ENCODE peak calls at places on chromosomes 12 and 14, in seven cellular contexts. R, Q, G, D, S, O and B are unnamed samples. For H3K27me3, the result is how much of the 10 kb centered on the place peaks cover.

GRCh38 chr14:65255583-65256443 is 153.5 kb upstream of the MAX start:
- DNase-seq in S (no peak), O (no peak), Q (no peak), R (no peak), D (peak), G (no peak), B (no peak)

GRCh38 chr14:22336031-22336430 is 253.0 kb downstream of the DAD1 start:
- DNase-seq in R (no peak), Q (peak), G (no peak), S (no peak), O (no peak), D (no peak), B (no peak)

GRCh38 chr12:9648701-9649531 is 20.6 kb upstream of the CLEC2D start:
- DNase-seq in G (no peak), R (no peak), Q (no peak), D (no peak), S (no peak), O (no peak), B (no peak)

GRCh38 chr14:101442451-101442850 is 118.8 kb upstream of the DIO3 start:
- DNase-seq in O (no peak), D (no peak), Q (no peak), S (no peak), G (no peak), R (no peak), B (no peak)

GRCh38 chr12:109291531-109292341 is 17.3 kb downstream of the FOXN4 start:
- DNase-seq in R (no peak), O (peak), G (peak), D (peak), Q (no peak), S (no peak), B (peak)

GRCh38 chr14:74237441-74237840 is 1.8 kb upstream of the VSX2 start:
- DNase-seq in Q (no peak), G (no peak), R (no peak), O (no peak), D (no peak), S (no peak), B (no peak)

GRCh38 chr12:104566244-104566993 is 109.7 kb downstream of the CHST11 start:
- DNase-seq in D (no peak), S (no peak), Q (no peak), G (no peak), O (no peak), R (no peak), B (no peak)

GRCh38 chr12:93441111-93441616 is 583 bp downstream of the UBE2N start:
- DNase-seq in D (peak), G (no peak), R (peak), S (peak), Q (no peak), O (peak), B (peak)

GRCh38 chr12:119448737-119449136 is 114.2 kb downstream of the CCDC60 start:
- DNase-seq in Q (no peak), G (no peak), O (no peak), R (no peak), S (no peak), D (no peak), B (no peak)

GRCh38 chr14:104930526-104931322 is 6.0 kb downstream of the PLD4 start:
- DNase-seq in R (no peak), O (no peak), G (no peak), D (peak), Q (no peak), S (peak), B (no peak)

GRCh38 chr14:104932676-104933631 is 8.3 kb downstream of the PLD4 start:
- DNase-seq in S (peak), G (peak), Q (peak), O (peak), R (peak), D (peak), B (peak)

GRCh38 chr14:104933721-104934379 is 9.2 kb downstream of the PLD4 start:
- DNase-seq in G (no peak), O (no peak), S (no peak), D (no peak), Q (no peak), R (no peak), B (no peak)

GRCh38 chr14:104931323-104931770 is 6.7 kb downstream of the PLD4 start:
- DNase-seq in D (no peak), O (no peak), R (no peak), Q (no peak), G (no peak), S (no peak), B (no peak)

GRCh38 chr14:104931771-104932675 is 7.3 kb downstream of the PLD4 start:
- DNase-seq in O (no peak), R (no peak), D (no peak), S (peak), Q (no peak), G (no peak), B (no peak)
- H3K27me3 ChIP-seq in O (under half), R (under half), D (under half), S (under half), Q (under half), G (under half), B (under half)

GRCh38 chr12:101838628-101839323 is 8.0 kb upstream of the GNPTAB start:
- DNase-seq in G (no peak), D (no peak), S (no peak), Q (no peak), R (no peak), O (no peak), B (no peak)
- H3K4me3 ChIP-seq in G (no peak), D (no peak), S (no peak), Q (no peak), R (no peak), O (no peak), B (no peak)

GRCh38 chr12:114407034-114407420 is 1.1 kb upstream of the TBX5 start:
- DNase-seq in R (no peak), Q (no peak), D (no peak), S (no peak), O (no peak), G (peak), B (no peak)

GRCh38 chr12:114407566-114408411 is 1.8 kb upstream of the TBX5 start:
- DNase-seq in G (peak), D (no peak), O (no peak), R (no peak), S (no peak), Q (no peak), B (no peak)

GRCh38 chr12:114405199-114405448 is 820 bp downstream of the TBX5 start:
- DNase-seq in D (no peak), O (no peak), S (no peak), Q (no peak), R (no peak), G (no peak), B (no peak)

GRCh38 chr12:114405449-114406271 is at the start of gene TBX5:
- DNase-seq in G (peak), S (no peak), D (no peak), Q (no peak), O (peak), R (no peak), B (no peak)

GRCh38 chr12:114406326-114407033 is 536 bp upstream of the TBX5 start:
- DNase-seq in S (no peak), R (no peak), O (no peak), Q (no peak), D (no peak), G (no peak), B (no peak)
- H3K27me3 ChIP-seq in S (under half), R (half or more), O (under half), Q (half or more), D (half or more), G (under half), B (half or more)

DNA sequence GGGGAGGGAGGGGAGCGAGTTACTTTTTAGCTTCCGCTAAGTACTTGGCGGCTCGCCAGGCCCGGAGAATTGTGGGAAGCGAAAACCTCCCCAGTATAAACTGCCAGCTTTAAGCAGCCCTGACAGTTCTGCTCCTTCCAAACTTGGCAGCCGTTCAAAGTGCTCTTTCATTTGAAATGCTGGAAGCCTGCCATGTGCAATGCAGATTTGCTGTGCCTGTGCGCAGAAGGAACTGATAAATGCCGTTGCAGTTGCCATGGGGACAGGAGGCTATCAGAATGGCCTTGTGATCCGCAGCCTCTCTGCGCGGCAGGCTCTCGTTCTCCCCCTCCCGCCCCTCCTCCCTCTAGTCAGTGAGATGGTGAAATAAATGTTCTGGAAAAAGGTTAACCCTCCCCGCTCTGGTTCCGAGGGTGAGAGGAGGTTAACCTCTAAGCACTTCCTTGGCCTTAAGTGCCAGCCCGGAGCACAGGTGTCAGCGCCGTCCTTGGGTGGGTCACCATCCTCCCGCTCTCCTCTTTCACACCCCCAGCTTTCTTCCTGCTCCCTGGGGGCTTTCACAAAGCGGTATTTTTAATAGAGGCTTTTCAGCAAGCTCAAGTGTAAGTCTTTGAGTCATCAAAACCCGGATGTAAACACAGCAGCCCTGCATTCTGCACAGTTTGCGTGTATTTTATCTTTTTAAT is 11.9 kb upstream of the IRF2BPL start:
- DNase-seq in S (peak), G (peak), O (peak), Q (peak), D (peak), R (peak), B (peak)
- H3K4me3 ChIP-seq in S (peak), G (peak), O (peak), Q (peak), D (no peak), R (peak), B (peak)

GRCh38 chr12:1842905-1843640 is 22.7 kb downstream of the LRTM2 start:
- DNase-seq in S (peak), D (no peak), Q (no peak), G (no peak), R (no peak), O (no peak), B (no peak)
- H3K27me3 ChIP-seq in S (under half), D (under half), Q (under half), G (under half), R (under half), O (under half), B (under half)